ENCODE peak calls at places on chromosome 13, in six cellular contexts. J, I, G, P, K and B are unnamed samples.

GRCh38 chr13:31742102-31742695 is 2.9 kb downstream of the RXFP2 start:
- DNase-seq in J (peak), I (peak), G (peak), P (peak), K (peak), B (peak)

GRCh38 chr13:31733709-31734108 is 5.6 kb upstream of the RXFP2 start:
- DNase-seq in J (no peak), I (no peak), G (no peak), P (no peak), K (no peak), B (no peak)

GRCh38 chr13:112174476-112175110 is 107.6 kb downstream of the SOX1 start:
- DNase-seq in J (no peak), I (no peak), G (no peak), P (no peak), K (no peak), B (no peak)

GRCh38 chr13:64579331-64579730 is 2650.8 kb downstream of the PCDH9 start:
- DNase-seq in J (no peak), I (no peak), G (no peak), P (no peak), K (no peak), B (no peak)

GRCh38 chr13:27599845-27600553 is 20.3 kb downstream of the LNX2 start:
- DNase-seq in J (peak), I (peak), G (peak), P (peak), K (peak), B (no peak)

GRCh38 chr13:34048652-34049051 is 230.7 kb downstream of the RFC3 start:
- DNase-seq in J (no peak), I (no peak), G (no peak), P (no peak), K (no peak), B (no peak)

GRCh38 chr13:30078059-30078458 is 227.6 kb upstream of the UBL3 start:
- DNase-seq in J (no peak), I (no peak), G (no peak), P (no peak), K (no peak), B (no peak)

GRCh38 chr13:85661639-85662038 is 137.6 kb downstream of the SLITRK6 start:
- DNase-seq in J (no peak), I (no peak), G (no peak), P (no peak), K (no peak), B (no peak)

GRCh38 chr13:27919934-27920676 is at the start of gene PDX1:
- DNase-seq in J (peak), I (no peak), G (peak), P (peak), K (peak), B (no peak)

GRCh38 chr13:27270594-27271520 is at the start of gene RASL11A:
- DNase-seq in J (peak), I (peak), G (peak), P (peak), K (peak), B (peak)

GRCh38 chr13:24742294-24742693 is 21.7 kb upstream of the RNF17 start:
- DNase-seq in J (peak), I (no peak), G (no peak), P (no peak), K (no peak), B (peak)

GRCh38 chr13:98487522-98487921 is 89.4 kb downstream of the STK24 start:
- DNase-seq in J (no peak), I (no peak), G (no peak), P (no peak), K (no peak), B (no peak)

GRCh38 chr13:48500652-48501197 is 32.2 kb downstream of the RCBTB2 start:
- DNase-seq in J (peak), I (peak), G (no peak), P (no peak), K (no peak), B (peak)

GRCh38 chr13:35956074-35956473 is 175.1 kb downstream of the DCLK1 start:
- DNase-seq in J (no peak), I (no peak), G (no peak), P (no peak), K (no peak), B (no peak)

GRCh38 chr13:30985637-30986205 is 53.3 kb downstream of the TEX26 start:
- DNase-seq in J (peak), I (no peak), G (no peak), P (no peak), K (no peak), B (no peak)

GRCh38 chr13:77298403-77298802 is 28.5 kb downstream of the MYCBP2 start:
- DNase-seq in J (no peak), I (no peak), G (no peak), P (no peak), K (no peak), B (no peak)

GRCh38 chr13:94617389-94618000 is 15.8 kb downstream of the GPR180 start:
- DNase-seq in J (no peak), I (no peak), G (no peak), P (peak), K (peak), B (no peak)

GRCh38 chr13:27973291-27973690 is 4.2 kb upstream of the CDX2 start:
- DNase-seq in J (no peak), I (no peak), G (no peak), P (no peak), K (no peak), B (no peak)

GRCh38 chr13:35345992-35346391 is 130.5 kb downstream of the MAB21L1 start:
- DNase-seq in J (no peak), I (no peak), G (no peak), P (no peak), K (no peak), B (no peak)